ENCODE peak calls at places on chromosome 16, in seven cellular contexts. J, E, X, S, Z, A and L are unnamed samples.

GRCh38 chr16:4486126-4486893 is 10.1 kb downstream of the HMOX2 start:
- DNase-seq in E (no peak), X (no peak), S (no peak), J (no peak), A (no peak), Z (no peak), L (no peak)

GRCh38 chr16:31198207-31198882 is 4.2 kb downstream of the PYCARD start:
- DNase-seq in S (no peak), E (no peak), A (no peak), X (no peak), J (no peak), Z (no peak), L (no peak)

GRCh38 chr16:77993111-77993571 is 29.2 kb upstream of the CLEC3A start:
- DNase-seq in S (no peak), Z (peak), A (peak), J (no peak), X (peak), E (peak), L (peak)

GRCh38 chr16:70661534-70661917 is 15.2 kb downstream of the IL34 start:
- DNase-seq in J (no peak), X (no peak), A (no peak), Z (no peak), S (no peak), E (no peak), L (no peak)

GRCh38 chr16:15829460-15829859 is 27.4 kb downstream of the MYH11 start:
- DNase-seq in J (no peak), S (no peak), Z (peak), E (no peak), A (no peak), X (peak), L (peak)

GRCh38 chr16:25390761-25391160 is 133.1 kb upstream of the ZKSCAN2 start:
- DNase-seq in Z (no peak), E (no peak), X (no peak), J (no peak), A (no peak), S (no peak), L (no peak)

GRCh38 chr16:373848-374615 is 3.7 kb upstream of the MRPL28 start:
- DNase-seq in X (no peak), Z (no peak), S (no peak), J (no peak), E (no peak), A (no peak), L (no peak)

GRCh38 chr16:87541004-87541881 is 48.4 kb upstream of the ZCCHC14 start:
- DNase-seq in J (no peak), A (no peak), S (no peak), E (peak), X (peak), Z (no peak), L (no peak)

GRCh38 chr16:17572145-17572544 is 101.4 kb upstream of the XYLT1 start:
- DNase-seq in S (no peak), J (no peak), X (no peak), Z (no peak), A (peak), E (no peak), L (peak)

GRCh38 chr16:66070140-66070887 is 296.2 kb upstream of the CDH5 start:
- DNase-seq in J (no peak), X (peak), S (no peak), Z (no peak), E (peak), A (no peak), L (no peak)

GRCh38 chr16:10408824-10409381 is 23.0 kb downstream of the ATF7IP2 start:
- DNase-seq in Z (no peak), S (no peak), X (no peak), J (no peak), A (no peak), E (no peak), L (peak)

GRCh38 chr16:67284699-67285646 is 5.6 kb downstream of the PLEKHG4 start:
- DNase-seq in X (peak), E (peak), S (peak), J (peak), Z (peak), A (no peak), L (peak)

GRCh38 chr16:674214-674881 is 1.1 kb upstream of the RHBDL1 start:
- DNase-seq in E (no peak), X (no peak), S (no peak), A (no peak), J (no peak), Z (no peak), L (no peak)

GRCh38 chr16:24953721-24954120 is 61.4 kb downstream of the ARHGAP17 start:
- DNase-seq in A (no peak), Z (no peak), S (no peak), X (no peak), J (no peak), E (no peak), L (no peak)

GRCh38 chr16:81860310-81860709 is 81.2 kb downstream of the PLCG2 start:
- DNase-seq in A (no peak), Z (no peak), J (no peak), E (no peak), X (no peak), S (no peak), L (no peak)

GRCh38 chr16:73735018-73735417 is 561.6 kb upstream of the PSMD7 start:
- DNase-seq in E (peak), A (peak), S (no peak), J (no peak), X (peak), Z (no peak), L (no peak)

GRCh38 chr16:49754495-49755290 is 101.2 kb downstream of the ZNF423 start:
- DNase-seq in J (peak), Z (peak), S (peak), A (no peak), E (peak), X (no peak), L (peak)

GRCh38 chr16:86894925-86895324 is 316.6 kb downstream of the FOXL1 start:
- DNase-seq in E (no peak), X (no peak), S (no peak), Z (no peak), J (no peak), A (no peak), L (no peak)

GRCh38 chr16:88373927-88374492 is 8.7 kb upstream of the ZNF469 start:
- DNase-seq in A (no peak), E (no peak), J (no peak), X (no peak), S (no peak), Z (no peak), L (no peak)

GRCh38 chr16:7086842-7087616 is 245.6 kb upstream of the RBFOX1 start:
- DNase-seq in E (no peak), X (no peak), J (peak), Z (peak), S (peak), A (no peak), L (peak)

GRCh38 chr16:14486520-14487303 is 143.3 kb downstream of the PARN start:
- DNase-seq in S (no peak), J (no peak), Z (peak), X (peak), E (peak), A (peak), L (peak)

GRCh38 chr16:20614201-20615141 is 38.3 kb upstream of the ACSM2B start:
- DNase-seq in J (no peak), S (no peak), Z (no peak), A (no peak), X (no peak), E (no peak), L (no peak)

GRCh38 chr16:88945473-88945872 is 31.5 kb downstream of the CBFA2T3 start:
- DNase-seq in Z (no peak), J (no peak), E (no peak), A (no peak), X (no peak), S (no peak), L (no peak)

GRCh38 chr16:48494742-48495141 is 109.5 kb upstream of the SIAH1 start:
- DNase-seq in E (no peak), Z (no peak), S (no peak), X (no peak), J (no peak), A (no peak), L (no peak)

GRCh38 chr16:55678061-55678935 is 22.5 kb downstream of the SLC6A2 start:
- DNase-seq in E (no peak), Z (no peak), X (no peak), S (no peak), A (no peak), J (no peak), L (no peak)

GRCh38 chr16:85715169-85716015 is 26.6 kb upstream of the GINS2 start:
- DNase-seq in S (no peak), Z (peak), A (no peak), J (no peak), E (peak), X (peak), L (no peak)

GRCh38 chr16:57630931-57631845 is 2.8 kb downstream of the ADGRG1 start:
- DNase-seq in J (no peak), E (no peak), Z (no peak), X (no peak), S (no peak), A (no peak), L (no peak)

GRCh38 chr16:57071840-57072541 is 20.4 kb upstream of the CPNE2 start:
- DNase-seq in J (no peak), E (peak), Z (no peak), A (no peak), X (peak), S (no peak), L (no peak)

DNA sequence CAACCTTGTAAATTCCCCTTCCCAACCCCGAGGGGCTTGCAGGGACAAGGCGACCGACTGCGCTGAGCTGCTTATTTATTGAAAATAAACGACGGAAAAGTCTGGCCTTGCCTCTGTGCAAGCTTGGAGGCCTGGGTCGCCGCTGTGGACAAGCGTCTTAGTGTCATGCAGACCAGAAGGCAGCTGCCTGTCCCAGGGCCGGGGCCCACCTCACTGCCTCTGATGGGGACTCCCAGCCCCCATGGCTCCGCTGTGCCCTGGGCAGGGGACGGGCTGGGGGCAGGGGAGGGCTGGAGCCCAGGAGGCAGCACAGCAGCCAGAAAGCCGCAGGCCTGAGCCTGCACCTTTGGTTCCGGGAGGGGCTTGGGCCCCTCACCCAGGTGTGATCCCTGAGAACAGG is 20.7 kb downstream of the RABEP2 start:
- DNase-seq in Z (no peak), E (no peak), X (no peak), J (no peak), A (no peak), S (no peak), L (no peak)
- H3K4ac ChIP-seq in Z (no peak), E (no peak), X (no peak), J (no peak), A (no peak), S (no peak), L (no peak)

DNA sequence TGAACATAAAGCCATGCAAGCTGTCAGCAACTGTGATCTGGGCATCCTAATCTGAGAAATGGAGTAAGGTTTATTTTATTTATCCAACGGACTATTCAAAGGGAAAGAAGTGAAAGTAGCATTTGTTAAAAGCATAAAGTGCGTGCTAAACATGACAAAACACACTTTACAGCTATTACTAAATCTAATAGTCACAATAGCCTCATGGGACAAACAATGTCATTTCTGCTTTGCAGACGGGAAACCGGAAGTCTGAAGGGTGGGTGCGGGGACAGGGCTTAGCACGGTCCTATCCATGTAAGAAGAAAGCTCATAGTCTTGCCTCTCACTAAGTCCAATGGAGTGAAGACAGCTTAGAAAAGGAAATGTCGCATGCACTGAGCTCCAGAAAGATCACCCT is 228.5 kb downstream of the CDH11 start:
- DNase-seq in J (no peak), Z (no peak), S (no peak), X (peak), A (no peak), E (peak), L (no peak)
- H2BK5ac ChIP-seq in J (no peak), Z (no peak), S (no peak), X (peak), A (no peak), E (no peak), L (no peak)

GRCh38 chr16:11914759-11915643 is 755 bp downstream of the GSPT1 start:
- DNase-seq in J (no peak), A (peak), X (peak), Z (no peak), S (no peak), E (peak), L (peak)

GRCh38 chr16:11914210-11914758 is 1.5 kb downstream of the GSPT1 start:
- DNase-seq in E (no peak), J (no peak), Z (no peak), A (no peak), X (no peak), S (no peak), L (no peak)

GRCh38 chr16:11915644-11916523 is at the start of gene GSPT1:
- DNase-seq in E (peak), S (peak), X (peak), J (peak), A (peak), Z (peak), L (peak)

GRCh38 chr16:11916524-11917285 is 949 bp upstream of the GSPT1 start:
- DNase-seq in Z (no peak), J (no peak), E (peak), A (no peak), S (no peak), X (peak), L (peak)

DNA sequence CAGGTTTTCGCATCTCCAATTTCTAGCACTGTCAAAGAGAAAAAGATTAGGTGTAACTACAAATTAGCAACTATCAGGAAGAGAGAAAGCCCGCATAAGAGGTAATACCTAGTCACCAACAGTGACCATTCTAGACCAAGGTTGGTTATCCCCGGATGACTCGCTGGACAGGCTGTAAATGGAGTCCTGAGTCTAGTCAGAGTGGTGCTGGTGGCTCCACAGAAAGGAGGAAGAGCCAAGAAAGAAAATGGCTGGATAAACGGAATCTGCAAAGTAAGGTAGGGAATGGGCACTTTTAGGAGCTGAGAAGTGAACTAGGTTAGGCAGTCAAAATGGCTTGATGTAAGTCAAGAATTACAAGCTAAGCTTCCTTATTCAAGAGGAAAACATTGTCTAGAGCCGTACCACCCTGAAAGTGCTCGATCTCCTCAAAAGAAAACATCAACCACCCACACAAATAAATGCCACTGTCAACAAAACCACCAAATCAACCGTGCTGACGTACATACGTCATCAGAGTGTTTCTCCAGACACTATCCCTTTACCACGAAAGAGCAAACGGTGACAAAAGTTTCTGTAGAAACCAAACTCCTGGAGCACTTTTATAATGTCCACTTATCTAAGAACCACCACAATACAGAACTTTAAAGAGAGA is 2.2 kb downstream of the GSPT1 start:
- DNase-seq in E (peak), S (no peak), J (no peak), A (peak), X (peak), Z (no peak), L (peak)
- H3K4ac ChIP-seq in E (no peak), S (no peak), J (no peak), A (peak), X (no peak), Z (no peak), L (no peak)

DNA sequence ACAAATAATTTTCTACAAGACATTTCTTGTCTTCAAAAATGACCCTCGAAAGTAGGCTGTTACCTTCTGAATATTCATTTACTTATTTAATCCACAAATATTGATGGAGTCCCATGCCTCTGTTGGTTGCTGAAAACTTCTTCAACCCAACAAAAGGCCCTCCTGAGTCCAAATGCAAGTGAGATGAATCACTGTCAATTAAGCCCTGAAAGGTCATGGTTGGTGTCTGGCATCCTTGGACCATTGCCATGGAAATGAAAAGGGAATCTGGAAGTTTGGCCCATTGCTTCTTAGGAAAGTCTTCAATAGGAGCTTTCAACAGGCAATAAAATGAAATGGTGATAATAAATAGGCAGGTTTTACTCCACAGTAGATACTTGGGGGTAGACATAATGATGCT is 364.7 kb upstream of the DYNLRB2 start:
- DNase-seq in Z (no peak), X (no peak), J (no peak), S (no peak), A (no peak), E (no peak), L (no peak)
- H2BK5ac ChIP-seq in Z (no peak), X (peak), J (no peak), S (no peak), A (no peak), E (no peak), L (no peak)